ENCODE peak calls at places on chromosomes 4 and X, in ten cellular contexts. E is GM23338; W is stimulated activated CD4-positive, alpha-beta T cell treated with anti-CD3 and anti-CD28 coated beads, Interleukin-4, amount 100 ng/mL, for 48 hours; Q is T follicular helper cell; N is left ventricle myocardium superior; R is GM03348; I is amniotic epithelial cell; L is endothelial cell of umbilical vein; O is astrocyte of the cerebellum; A is AML-193. P is an unnamed sample.

GRCh38 chr4:12791536-12791935 is 692.6 kb downstream of the RAB28 start:
- DNase-seq in E (no peak), W (no peak), Q (no peak), N (peak; percentile 27), R (no peak), I (no peak), L (no peak), O (no peak), A (no peak), P (no peak)

GRCh38 chrX:22690116-22690515 is 309.6 kb upstream of the DDX53 start:
- DNase-seq in E (no peak), W (no peak), Q (no peak), N (peak; percentile 7), R (no peak), I (peak; percentile 5), L (no peak), O (no peak), A (no peak), P (no peak)

GRCh38 chr4:7217453-7218310 is 25.3 kb downstream of the SORCS2 start:
- DNase-seq in E (no peak), W (no peak), Q (no peak), N (no peak), R (no peak), I (peak; percentile 65), L (no peak), O (no peak), A (no peak), P (no peak)

GRCh38 chr4:81913427-81913878 is 441.7 kb upstream of the RASGEF1B start:
- DNase-seq in E (peak; percentile 94), W (peak; percentile 46), Q (peak; percentile 26), N (no peak), R (peak; percentile 49), I (no peak), L (peak; percentile 34), O (no peak), A (peak; percentile 38), P (no peak)

GRCh38 chr4:39036172-39036571 is 4.0 kb upstream of the TMEM156 start:
- DNase-seq in E (no peak), W (no peak), Q (no peak), N (no peak), R (no peak), I (peak; percentile 80), L (peak; percentile 20), O (peak; percentile 33), A (no peak), P (no peak)

GRCh38 chr4:163544407-163545038 is 50.0 kb downstream of the TMA16 start:
- DNase-seq in E (peak; percentile 84), W (peak; percentile 37), Q (peak; percentile 31), N (peak; percentile 68), R (peak; percentile 84), I (peak; percentile 29), L (peak; percentile 66), O (no peak), A (peak; percentile 62), P (peak; percentile 48)

GRCh38 chr4:182297659-182298058 is 54.5 kb downstream of the TENM3 start:
- DNase-seq in E (no peak), W (no peak), Q (no peak), N (no peak), R (peak; percentile 27), I (peak; percentile 71), L (no peak), O (no peak), A (no peak), P (no peak)

GRCh38 chrX:155645180-155645579 is 32.4 kb upstream of the TMLHE start:
- DNase-seq in E (peak; percentile 11), W (no peak), Q (no peak), N (no peak), R (no peak), I (no peak), L (no peak), O (no peak), A (no peak), P (no peak)

GRCh38 chrX:13432776-13433605 is 113.1 kb upstream of the ATXN3L start:
- DNase-seq in E (no peak), W (no peak), Q (no peak), N (no peak), R (peak; percentile 24), I (peak; percentile 49), L (no peak), O (no peak), A (no peak), P (no peak)